ENCODE peak calls at places on chromosomes 5 and 9, in nine cellular contexts. One of them, this sample, is unnamed.

GRCh38 chr5:32076699-32077695 is 97.1 kb downstream of the GOLPH3 start:
- DNase-seq in small intestine: peak
- DNase-seq in HT-29: peak
- DNase-seq in RWPE1: peak
- DNase-seq in GM13976: peak
- DNase-seq in cerebellum: peak
- DNase-seq in neural crest cell: peak
- DNase-seq in NCI-H1092 treated with DMSO at 0.1 percent for 48 hours: peak
- DNase-seq in neuronal stem cell: peak
- DNase-seq in this sample: peak

GRCh38 chr5:88875609-88876234 is 7.3 kb downstream of the MEF2C start:
- DNase-seq in NCI-H1092 treated with DMSO at 0.1 percent for 48 hours: no peak
- DNase-seq in HT-29: no peak
- DNase-seq in cerebellum: no peak
- DNase-seq in neuronal stem cell: no peak
- DNase-seq in neural crest cell: no peak
- DNase-seq in GM13976: no peak
- DNase-seq in RWPE1: no peak
- DNase-seq in small intestine: no peak
- DNase-seq in this sample: peak

GRCh38 chr9:35114113-35114847 is 1.4 kb downstream of the ATOSB start:
- DNase-seq in HT-29: peak
- DNase-seq in neuronal stem cell: peak
- DNase-seq in NCI-H1092 treated with DMSO at 0.1 percent for 48 hours: no peak
- DNase-seq in neural crest cell: peak
- DNase-seq in RWPE1: peak
- DNase-seq in cerebellum: peak
- DNase-seq in small intestine: peak
- DNase-seq in GM13976: peak
- DNase-seq in this sample: peak

GRCh38 chr5:170491479-170491878 is 12.3 kb upstream of the KCNIP1 start:
- DNase-seq in RWPE1: peak
- DNase-seq in neural crest cell: no peak
- DNase-seq in GM13976: no peak
- DNase-seq in HT-29: no peak
- DNase-seq in small intestine: no peak
- DNase-seq in NCI-H1092 treated with DMSO at 0.1 percent for 48 hours: no peak
- DNase-seq in cerebellum: no peak
- DNase-seq in neuronal stem cell: no peak
- DNase-seq in this sample: peak

GRCh38 chr5:129101794-129102193 is 7.2 kb downstream of the ISOC1 start:
- DNase-seq in small intestine: peak
- DNase-seq in RWPE1: no peak
- DNase-seq in NCI-H1092 treated with DMSO at 0.1 percent for 48 hours: no peak
- DNase-seq in neuronal stem cell: no peak
- DNase-seq in cerebellum: no peak
- DNase-seq in HT-29: no peak
- DNase-seq in neural crest cell: no peak
- DNase-seq in GM13976: no peak
- DNase-seq in this sample: no peak

GRCh38 chr5:61055434-61056006 is 106.7 kb downstream of the SMIM15 start:
- DNase-seq in neural crest cell: no peak
- DNase-seq in NCI-H1092 treated with DMSO at 0.1 percent for 48 hours: peak
- DNase-seq in RWPE1: peak
- DNase-seq in HT-29: peak
- DNase-seq in cerebellum: peak
- DNase-seq in GM13976: peak
- DNase-seq in neuronal stem cell: peak
- DNase-seq in small intestine: peak
- DNase-seq in this sample: peak

GRCh38 chr9:21385131-21385665 is at the start of gene IFNA2:
- DNase-seq in neural crest cell: no peak
- DNase-seq in RWPE1: no peak
- DNase-seq in GM13976: no peak
- DNase-seq in HT-29: no peak
- DNase-seq in NCI-H1092 treated with DMSO at 0.1 percent for 48 hours: no peak
- DNase-seq in cerebellum: no peak
- DNase-seq in small intestine: no peak
- DNase-seq in neuronal stem cell: no peak
- DNase-seq in this sample: peak

GRCh38 chr5:173315495-173316352 is 12.5 kb downstream of the STC2 start:
- DNase-seq in GM13976: no peak
- DNase-seq in small intestine: no peak
- DNase-seq in neuronal stem cell: no peak
- DNase-seq in cerebellum: no peak
- DNase-seq in RWPE1: peak
- DNase-seq in neural crest cell: no peak
- DNase-seq in NCI-H1092 treated with DMSO at 0.1 percent for 48 hours: peak
- DNase-seq in HT-29: peak
- DNase-seq in this sample: no peak

GRCh38 chr9:14061921-14062320 is 252.0 kb downstream of the NFIB start:
- DNase-seq in neuronal stem cell: no peak
- DNase-seq in GM13976: no peak
- DNase-seq in small intestine: no peak
- DNase-seq in NCI-H1092 treated with DMSO at 0.1 percent for 48 hours: no peak
- DNase-seq in cerebellum: no peak
- DNase-seq in HT-29: no peak
- DNase-seq in neural crest cell: no peak
- DNase-seq in RWPE1: no peak
- DNase-seq in this sample: no peak

GRCh38 chr9:92669527-92669889 is 423 bp downstream of the IPPK start:
- DNase-seq in GM13976: peak
- DNase-seq in RWPE1: peak
- DNase-seq in cerebellum: no peak
- DNase-seq in NCI-H1092 treated with DMSO at 0.1 percent for 48 hours: no peak
- DNase-seq in neural crest cell: no peak
- DNase-seq in small intestine: peak
- DNase-seq in neuronal stem cell: no peak
- DNase-seq in HT-29: no peak
- DNase-seq in this sample: no peak

GRCh38 chr9:133839822-133840329 is 101.7 kb upstream of the SARDH start:
- DNase-seq in neural crest cell: no peak
- DNase-seq in RWPE1: no peak
- DNase-seq in HT-29: no peak
- DNase-seq in GM13976: no peak
- DNase-seq in neuronal stem cell: no peak
- DNase-seq in NCI-H1092 treated with DMSO at 0.1 percent for 48 hours: no peak
- DNase-seq in small intestine: no peak
- DNase-seq in cerebellum: no peak
- DNase-seq in this sample: no peak

GRCh38 chr5:72693001-72693442 is 123.4 kb upstream of the TNPO1 start:
- DNase-seq in cerebellum: no peak
- DNase-seq in neural crest cell: no peak
- DNase-seq in RWPE1: no peak
- DNase-seq in GM13976: no peak
- DNase-seq in small intestine: no peak
- DNase-seq in HT-29: no peak
- DNase-seq in neuronal stem cell: no peak
- DNase-seq in NCI-H1092 treated with DMSO at 0.1 percent for 48 hours: no peak
- DNase-seq in this sample: no peak

GRCh38 chr9:3963266-3964019 is 336.4 kb downstream of the GLIS3 start:
- DNase-seq in neuronal stem cell: no peak
- DNase-seq in neural crest cell: no peak
- DNase-seq in GM13976: no peak
- DNase-seq in NCI-H1092 treated with DMSO at 0.1 percent for 48 hours: peak
- DNase-seq in cerebellum: no peak
- DNase-seq in HT-29: no peak
- DNase-seq in RWPE1: no peak
- DNase-seq in small intestine: no peak
- DNase-seq in this sample: no peak

GRCh38 chr5:83846601-83847000 is 125.9 kb upstream of the HAPLN1 start:
- DNase-seq in GM13976: no peak
- DNase-seq in NCI-H1092 treated with DMSO at 0.1 percent for 48 hours: no peak
- DNase-seq in HT-29: no peak
- DNase-seq in small intestine: no peak
- DNase-seq in neuronal stem cell: no peak
- DNase-seq in RWPE1: no peak
- DNase-seq in cerebellum: no peak
- DNase-seq in neural crest cell: no peak
- DNase-seq in this sample: no peak

GRCh38 chr5:91170266-91170665 is 212.9 kb downstream of the ARRDC3 start:
- DNase-seq in small intestine: no peak
- DNase-seq in neuronal stem cell: no peak
- DNase-seq in cerebellum: no peak
- DNase-seq in neural crest cell: no peak
- DNase-seq in HT-29: no peak
- DNase-seq in RWPE1: no peak
- DNase-seq in NCI-H1092 treated with DMSO at 0.1 percent for 48 hours: no peak
- DNase-seq in GM13976: no peak
- DNase-seq in this sample: no peak

GRCh38 chr5:53631251-53631650 is 70.8 kb downstream of the NDUFS4 start:
- DNase-seq in neuronal stem cell: no peak
- DNase-seq in NCI-H1092 treated with DMSO at 0.1 percent for 48 hours: no peak
- DNase-seq in neural crest cell: no peak
- DNase-seq in RWPE1: no peak
- DNase-seq in GM13976: no peak
- DNase-seq in HT-29: no peak
- DNase-seq in small intestine: no peak
- DNase-seq in cerebellum: no peak
- DNase-seq in this sample: no peak

GRCh38 chr9:111975709-111976108 is 79.1 kb downstream of the UGCG start:
- DNase-seq in small intestine: peak
- DNase-seq in neural crest cell: no peak
- DNase-seq in neuronal stem cell: no peak
- DNase-seq in RWPE1: no peak
- DNase-seq in cerebellum: no peak
- DNase-seq in HT-29: peak
- DNase-seq in GM13976: no peak
- DNase-seq in NCI-H1092 treated with DMSO at 0.1 percent for 48 hours: peak
- DNase-seq in this sample: no peak

GRCh38 chr9:89412951-89413350 is 85.0 kb downstream of the SEMA4D start:
- DNase-seq in neural crest cell: peak
- DNase-seq in RWPE1: no peak
- DNase-seq in GM13976: no peak
- DNase-seq in small intestine: no peak
- DNase-seq in NCI-H1092 treated with DMSO at 0.1 percent for 48 hours: no peak
- DNase-seq in HT-29: no peak
- DNase-seq in cerebellum: no peak
- DNase-seq in neuronal stem cell: peak
- DNase-seq in this sample: no peak

GRCh38 chr5:139312075-139312474 is 18.5 kb downstream of the MATR3 start:
- DNase-seq in GM13976: no peak
- DNase-seq in small intestine: no peak
- DNase-seq in NCI-H1092 treated with DMSO at 0.1 percent for 48 hours: no peak
- DNase-seq in neural crest cell: no peak
- DNase-seq in HT-29: no peak
- DNase-seq in RWPE1: no peak
- DNase-seq in neuronal stem cell: no peak
- DNase-seq in cerebellum: no peak
- DNase-seq in this sample: no peak

GRCh38 chr5:164153469-164154172 is 648.2 kb downstream of the MAT2B start:
- DNase-seq in GM13976: no peak
- DNase-seq in NCI-H1092 treated with DMSO at 0.1 percent for 48 hours: no peak
- DNase-seq in neuronal stem cell: no peak
- DNase-seq in HT-29: no peak
- DNase-seq in small intestine: peak
- DNase-seq in cerebellum: no peak
- DNase-seq in neural crest cell: no peak
- DNase-seq in RWPE1: no peak
- DNase-seq in this sample: no peak

GRCh38 chr9:96450613-96451544 is 910 bp downstream of the HABP4 start:
- DNase-seq in cerebellum: peak
- DNase-seq in NCI-H1092 treated with DMSO at 0.1 percent for 48 hours: peak
- DNase-seq in HT-29: peak
- DNase-seq in neural crest cell: peak
- DNase-seq in GM13976: peak
- DNase-seq in neuronal stem cell: no peak
- DNase-seq in small intestine: peak
- DNase-seq in RWPE1: peak
- DNase-seq in this sample: no peak

GRCh38 chr5:33046091-33046490 is 335.0 kb downstream of the NPR3 start:
- DNase-seq in RWPE1: no peak
- DNase-seq in GM13976: no peak
- DNase-seq in small intestine: no peak
- DNase-seq in NCI-H1092 treated with DMSO at 0.1 percent for 48 hours: no peak
- DNase-seq in HT-29: no peak
- DNase-seq in neural crest cell: no peak
- DNase-seq in neuronal stem cell: no peak
- DNase-seq in cerebellum: no peak
- DNase-seq in this sample: no peak

GRCh38 chr5:129904667-129905466 is 602 bp downstream of the CHSY3 start:
- DNase-seq in neuronal stem cell: peak
- DNase-seq in cerebellum: no peak
- DNase-seq in HT-29: no peak
- DNase-seq in GM13976: peak
- DNase-seq in NCI-H1092 treated with DMSO at 0.1 percent for 48 hours: no peak
- DNase-seq in small intestine: no peak
- DNase-seq in neural crest cell: peak
- DNase-seq in RWPE1: peak
- DNase-seq in this sample: peak

GRCh38 chr5:169011009-169011408 is 289.9 kb downstream of the SLIT3 start:
- DNase-seq in small intestine: no peak
- DNase-seq in neuronal stem cell: no peak
- DNase-seq in RWPE1: no peak
- DNase-seq in HT-29: no peak
- DNase-seq in NCI-H1092 treated with DMSO at 0.1 percent for 48 hours: no peak
- DNase-seq in cerebellum: peak
- DNase-seq in neural crest cell: no peak
- DNase-seq in GM13976: no peak
- DNase-seq in this sample: no peak

GRCh38 chr9:70435948-70436347 is 21.5 kb upstream of the KLF9 start:
- DNase-seq in neural crest cell: no peak
- DNase-seq in RWPE1: peak
- DNase-seq in neuronal stem cell: no peak
- DNase-seq in cerebellum: no peak
- DNase-seq in GM13976: no peak
- DNase-seq in small intestine: no peak
- DNase-seq in HT-29: no peak
- DNase-seq in NCI-H1092 treated with DMSO at 0.1 percent for 48 hours: no peak
- DNase-seq in this sample: peak

GRCh38 chr9:100216178-100216787 is 117.2 kb downstream of the INVS start:
- DNase-seq in small intestine: peak
- DNase-seq in GM13976: peak
- DNase-seq in NCI-H1092 treated with DMSO at 0.1 percent for 48 hours: peak
- DNase-seq in neural crest cell: peak
- DNase-seq in neuronal stem cell: peak
- DNase-seq in RWPE1: no peak
- DNase-seq in cerebellum: no peak
- DNase-seq in HT-29: peak
- DNase-seq in this sample: peak

GRCh38 chr5:10595678-10596309 is 31.9 kb downstream of the ANKRD33B start:
- DNase-seq in cerebellum: no peak
- DNase-seq in neural crest cell: no peak
- DNase-seq in small intestine: peak
- DNase-seq in GM13976: no peak
- DNase-seq in NCI-H1092 treated with DMSO at 0.1 percent for 48 hours: no peak
- DNase-seq in RWPE1: peak
- DNase-seq in neuronal stem cell: no peak
- DNase-seq in HT-29: peak
- DNase-seq in this sample: no peak

GRCh38 chr5:10892135-10892910 is 131.3 kb upstream of the DAP start:
- DNase-seq in GM13976: no peak
- DNase-seq in HT-29: no peak
- DNase-seq in RWPE1: no peak
- DNase-seq in neuronal stem cell: no peak
- DNase-seq in cerebellum: no peak
- DNase-seq in small intestine: no peak
- DNase-seq in NCI-H1092 treated with DMSO at 0.1 percent for 48 hours: no peak
- DNase-seq in neural crest cell: no peak
- DNase-seq in this sample: no peak

GRCh38 chr9:111481885-111482636 is 2.1 kb downstream of the ECPAS start:
- DNase-seq in RWPE1: peak
- DNase-seq in neuronal stem cell: peak
- DNase-seq in NCI-H1092 treated with DMSO at 0.1 percent for 48 hours: peak
- DNase-seq in cerebellum: peak
- DNase-seq in small intestine: no peak
- DNase-seq in GM13976: no peak
- DNase-seq in HT-29: peak
- DNase-seq in neural crest cell: no peak
- DNase-seq in this sample: no peak